ENCODE peak calls at places on chromosomes 6 and 20, in eight cellular contexts. G is stimulated activated CD4-positive, alpha-beta T cell treated with anti-CD3 and anti-CD28 coated beads, TNF-alpha, amount 100 ng/mL, for 4 hours; K is cardiac muscle cell; F is NCI-H2081; V is WTC11; M is NCI-H1092 treated with DMSO at 0.1 percent for 48 hours; P is left colon; O is SW480. B is an unnamed sample.

GRCh38 chr6:112150363-112150762 is 63.0 kb downstream of the FAM229B start:
- DNase-seq in V (no peak), P (no peak), G (no peak), K (no peak), M (no peak), O (no peak), F (no peak), B (no peak)

GRCh38 chr6:89122625-89123024 is 4.8 kb upstream of the SRSF12 start:
- DNase-seq in F (peak), P (no peak), G (no peak), O (peak), K (peak), V (no peak), M (peak), B (no peak)

GRCh38 chr6:90397929-90398674 is 101.5 kb upstream of the BACH2 start:
- DNase-seq in V (no peak), K (no peak), O (peak), P (no peak), M (no peak), G (peak), F (no peak), B (peak)

GRCh38 chr6:91781946-91782345 is 1195.1 kb upstream of the MAP3K7 start:
- DNase-seq in K (no peak), G (no peak), M (peak), P (no peak), F (peak), O (no peak), V (no peak), B (no peak)

GRCh38 chr6:22828179-22829062 is 259.1 kb downstream of the HDGFL1 start:
- DNase-seq in P (peak), M (peak), V (peak), F (peak), O (peak), G (no peak), K (peak), B (no peak)

GRCh38 chr6:40685771-40686170 is 98.6 kb upstream of the LRFN2 start:
- DNase-seq in V (no peak), K (no peak), P (peak), O (no peak), G (no peak), F (no peak), M (no peak), B (no peak)

GRCh38 chr20:47244451-47244850 is 112.0 kb downstream of the ZMYND8 start:
- DNase-seq in K (no peak), F (no peak), M (no peak), V (no peak), P (no peak), O (no peak), G (no peak), B (no peak)

GRCh38 chr6:132218063-132218696 is 183.1 kb downstream of the MOXD1 start:
- DNase-seq in F (peak), P (no peak), M (peak), O (peak), G (no peak), V (no peak), K (peak), B (no peak)

GRCh38 chr6:25984265-25984664 is 21.7 kb downstream of the TRIM38 start:
- DNase-seq in G (no peak), K (no peak), M (no peak), F (no peak), V (no peak), P (no peak), O (no peak), B (no peak)

GRCh38 chr6:98832282-98833100 is 1.9 kb upstream of the POU3F2 start:
- DNase-seq in K (peak), M (peak), G (no peak), F (peak), O (no peak), P (no peak), V (peak), B (no peak)

GRCh38 chr6:169158182-169158573 is 95.5 kb downstream of the THBS2 start:
- DNase-seq in F (no peak), V (no peak), G (no peak), O (no peak), M (peak), P (peak), K (no peak), B (no peak)

GRCh38 chr6:134007077-134007476 is 45.3 kb downstream of the SLC2A12 start:
- DNase-seq in O (peak), F (peak), V (no peak), P (peak), K (no peak), G (no peak), M (peak), B (no peak)

GRCh38 chr6:6971369-6971768 is 136.4 kb upstream of the RREB1 start:
- DNase-seq in P (no peak), K (no peak), F (no peak), O (no peak), G (no peak), V (no peak), M (no peak), B (no peak)

GRCh38 chr20:17936306-17936790 is 32.2 kb downstream of the SNX5 start:
- DNase-seq in F (no peak), V (no peak), G (no peak), M (no peak), P (no peak), O (no peak), K (no peak), B (no peak)

GRCh38 chr6:38997128-38997761 is 51.3 kb upstream of the GLP1R start:
- DNase-seq in F (peak), K (peak), P (peak), G (no peak), O (peak), V (peak), M (peak), B (no peak)

GRCh38 chr20:48846516-48847492 is 19.0 kb upstream of the PREX1 start:
- DNase-seq in K (peak), P (peak), G (no peak), F (no peak), M (no peak), O (peak), V (peak), B (no peak)

GRCh38 chr6:75546401-75546800 is 52.8 kb upstream of the FILIP1 start:
- DNase-seq in M (no peak), G (no peak), O (peak), K (peak), F (no peak), V (no peak), P (no peak), B (no peak)

GRCh38 chr6:119510246-119510645 is 160.7 kb upstream of the MAN1A1 start:
- DNase-seq in V (no peak), G (no peak), F (no peak), P (no peak), M (no peak), K (no peak), O (no peak), B (no peak)

GRCh38 chr6:47663462-47664216 is 34.7 kb upstream of the ADGRF4 start:
- DNase-seq in M (no peak), V (peak), K (no peak), F (no peak), O (no peak), P (no peak), G (no peak), B (no peak)

GRCh38 chr6:47251396-47251795 is 58.3 kb downstream of the TNFRSF21 start:
- DNase-seq in V (no peak), O (no peak), M (no peak), K (no peak), F (no peak), G (no peak), P (no peak), B (no peak)

GRCh38 chr6:129683606-129684322 is 26.2 kb downstream of the ARHGAP18 start:
- DNase-seq in G (peak), P (peak), F (no peak), M (no peak), K (no peak), O (peak), V (no peak), B (peak)

GRCh38 chr6:45599053-45599452 is 221.3 kb upstream of the SUPT3H start:
- DNase-seq in V (no peak), O (no peak), G (no peak), F (no peak), P (no peak), K (no peak), M (no peak), B (no peak)

GRCh38 chr6:41682966-41683459 is 44.7 kb downstream of the MDFI start:
- DNase-seq in M (no peak), F (no peak), V (no peak), P (no peak), K (no peak), G (no peak), O (no peak), B (no peak)

GRCh38 chr6:109336221-109336955 is 45.9 kb downstream of the CD164 start:
- DNase-seq in V (no peak), G (no peak), K (no peak), O (no peak), P (peak), F (peak), M (peak), B (no peak)

GRCh38 chr6:90315354-90315960 is 18.8 kb upstream of the BACH2 start:
- DNase-seq in V (no peak), P (no peak), F (no peak), K (no peak), M (no peak), G (no peak), O (no peak), B (no peak)

GRCh38 chr20:25695532-25696383 is 895 bp downstream of the ZNF337 start:
- DNase-seq in O (no peak), F (no peak), M (no peak), K (no peak), G (no peak), V (no peak), P (no peak), B (no peak)

GRCh38 chr6:137487181-137487910 is 6.8 kb downstream of the OLIG3 start:
- DNase-seq in V (no peak), O (no peak), G (no peak), M (no peak), F (no peak), P (no peak), K (no peak), B (no peak)

GRCh38 chr6:149454405-149454848 is 30.4 kb downstream of the ZC3H12D start:
- DNase-seq in O (peak), G (no peak), P (peak), V (no peak), F (no peak), K (no peak), M (peak), B (no peak)

GRCh38 chr20:57709823-57710799 is at the start of gene PMEPA1:
- DNase-seq in O (peak), M (peak), P (peak), V (peak), K (peak), F (peak), G (peak), B (peak)

B was measured in activated T-helper 2 cell treated with anti-CD3 and anti-CD28 coated beads, Interferon-gamma antibody, Interleukin-2, Interleukin-4, amounts not matched to agents 10 μg/mL and 5 μg/mL and 100 μg/mL, durations not matched to agents 14 hours and 24 hours and 36 hours.